ENCODE peak calls at places on chromosomes 1 and 21, in seven cellular contexts. F is A549, E is astrocyte, D is AG04450, O is fibroblast of lung, S is body of pancreas, K is aorta. C is an unnamed sample.

GRCh38 chr1:13820055-13820454 is 120.1 kb downstream of the PRDM2 start:
- DNase-seq in F (no peak), E (no peak), D (no peak), O (no peak), S (no peak), K (no peak), C (peak; percentile 36)

GRCh38 chr1:11731719-11732283 is 4.1 kb upstream of the AGTRAP start:
- DNase-seq in F (no peak), E (peak; percentile 38), D (peak; percentile 37), O (peak; percentile 79), S (peak; percentile 55), K (peak; percentile 86), C (no peak)

GRCh38 chr1:207084701-207085180 is 3.9 kb upstream of the C4BPB start:
- DNase-seq in F (peak; percentile 75), E (peak; percentile 68), D (peak; percentile 8), O (peak; percentile 56), S (peak; percentile 78), K (no peak), C (no peak)

GRCh38 chr1:236065509-236066005 is 667 bp upstream of the NID1 start:
- DNase-seq in F (no peak), E (no peak), D (no peak), O (no peak), S (no peak), K (no peak), C (no peak)

GRCh38 chr1:113146242-113147072 is 73.5 kb downstream of the LRIG2 start:
- DNase-seq in F (no peak), E (peak; percentile 58), D (no peak), O (no peak), S (no peak), K (no peak), C (no peak)

GRCh38 chr1:193111641-193112090 is 6.5 kb upstream of the GLRX2 start:
- DNase-seq in F (peak; percentile 57), E (peak; percentile 73), D (peak; percentile 65), O (peak; percentile 90), S (peak; percentile 53), K (peak; percentile 85), C (peak; percentile 81)

GRCh38 chr1:178232949-178233348 is 139.0 kb downstream of the RASAL2 start:
- DNase-seq in F (no peak), E (peak; percentile 46), D (peak; percentile 42), O (peak; percentile 34), S (no peak), K (no peak), C (no peak)

GRCh38 chr1:17762313-17762712 is 7.2 kb downstream of the ACTL8 start:
- DNase-seq in F (no peak), E (no peak), D (no peak), O (no peak), S (no peak), K (no peak), C (no peak)

GRCh38 chr1:97160796-97161195 is 439.2 kb downstream of the PTBP2 start:
- DNase-seq in F (no peak), E (peak; percentile 24), D (no peak), O (peak; percentile 54), S (no peak), K (no peak), C (no peak)

GRCh38 chr1:246142320-246142893 is 364.7 kb downstream of the SMYD3 start:
- DNase-seq in F (peak; percentile 72), E (peak; percentile 95), D (peak; percentile 59), O (peak; percentile 84), S (no peak), K (no peak), C (no peak)

GRCh38 chr1:160083968-160084770 is 2.8 kb downstream of the KCNJ9 start:
- DNase-seq in F (peak; percentile 76), E (peak; percentile 17), D (no peak), O (peak; percentile 23), S (peak; percentile 90), K (peak; percentile 82), C (no peak)
- H3K4me3 ChIP-seq in F (peak overlapping the region; percentile 44), E (peak overlapping the region; percentile 44), D (peak overlapping the region; percentile 38), O (no peak overlapping the region), S (no peak overlapping the region), K (no peak overlapping the region), C (peak overlapping the region; percentile 48)

GRCh38 chr1:30681782-30682181 is 41.6 kb downstream of the MATN1 start:
- DNase-seq in F (no peak), E (no peak), D (no peak), O (no peak), S (peak; percentile 46), K (peak; percentile 35), C (no peak)
- H3K27ac ChIP-seq in F (no peak overlapping the region), E (no peak overlapping the region), D (no peak overlapping the region), O (no peak overlapping the region), S (peak overlapping the region; percentile 85), K (no peak overlapping the region), C (no peak overlapping the region)

GRCh38 chr1:224620105-224620504 is 4.0 kb downstream of the CNIH3 start:
- DNase-seq in F (no peak), E (no peak), D (no peak), O (no peak), S (no peak), K (no peak), C (no peak)
- H3K4me3 ChIP-seq in F (no peak overlapping the region), E (peak overlapping the region; percentile 91), D (no peak overlapping the region), O (peak overlapping the region; percentile 80), S (no peak overlapping the region), K (no peak overlapping the region), C (no peak overlapping the region)

GRCh38 chr1:93746009-93746408 is 64.4 kb upstream of the BCAR3 start:
- DNase-seq in F (no peak), E (no peak), D (no peak), O (no peak), S (no peak), K (no peak), C (no peak)

GRCh38 chr1:93744299-93744988 is 62.8 kb upstream of the BCAR3 start:
- DNase-seq in F (no peak), E (no peak), D (no peak), O (no peak), S (no peak), K (no peak), C (no peak)

GRCh38 chr1:93743465-93743864 is 61.8 kb upstream of the BCAR3 start:
- DNase-seq in F (no peak), E (no peak), D (no peak), O (no peak), S (no peak), K (no peak), C (no peak)

GRCh38 chr1:93749487-93749886 is 67.8 kb upstream of the BCAR3 start:
- DNase-seq in F (no peak), E (no peak), D (no peak), O (no peak), S (no peak), K (no peak), C (no peak)

GRCh38 chr1:93746423-93746822 is 64.8 kb upstream of the BCAR3 start:
- DNase-seq in F (no peak), E (no peak), D (no peak), O (no peak), S (no peak), K (no peak), C (no peak)
- H3K27ac ChIP-seq in F (no peak overlapping the region), E (no peak overlapping the region), D (no peak overlapping the region), O (no peak overlapping the region), S (no peak overlapping the region), K (no peak overlapping the region), C (no peak overlapping the region)

GRCh38 chr21:31194510-31195293 is 149.4 kb downstream of the TIAM1 start:
- DNase-seq in F (no peak), E (no peak), D (no peak), O (no peak), S (no peak), K (no peak), C (no peak)

GRCh38 chr21:31190516-31190915 is 152.2 kb upstream of the KRTAP19-8 start:
- DNase-seq in F (no peak), E (no peak), D (no peak), O (no peak), S (no peak), K (no peak), C (no peak)

GRCh38 chr21:31193761-31194160 is 150.3 kb downstream of the TIAM1 start:
- DNase-seq in F (no peak), E (no peak), D (no peak), O (no peak), S (no peak), K (no peak), C (no peak)

GRCh38 chr21:31195334-31196015 is 148.6 kb downstream of the TIAM1 start:
- DNase-seq in F (no peak), E (no peak), D (no peak), O (no peak), S (no peak), K (no peak), C (no peak)

DNA sequence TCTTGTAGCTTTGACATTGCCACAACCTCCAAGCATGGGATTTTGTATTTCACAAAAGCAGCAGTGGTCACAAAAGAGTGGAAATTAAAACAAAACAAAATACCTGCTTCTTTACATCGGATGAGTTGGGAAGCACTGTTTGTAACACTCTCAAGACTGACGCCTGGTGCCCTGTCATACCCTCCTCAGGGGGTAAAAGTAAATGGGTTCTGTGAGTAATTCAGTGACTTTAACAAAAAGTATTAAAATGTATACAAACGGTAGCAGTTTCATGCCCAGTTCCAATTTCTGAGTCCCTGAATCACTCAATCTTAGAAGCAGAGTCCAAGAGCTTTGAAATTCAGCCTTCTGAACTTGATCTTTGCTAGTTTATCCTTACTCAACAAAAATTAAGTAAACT is 152.5 kb downstream of the TIAM1 start:
- DNase-seq in F (no peak), E (no peak), D (no peak), O (no peak), S (no peak), K (no peak), C (no peak)
- H3K4me3 ChIP-seq in F (no peak overlapping the region), E (no peak overlapping the region), D (no peak overlapping the region), O (no peak overlapping the region), S (no peak overlapping the region), K (no peak overlapping the region), C (no peak overlapping the region)

GRCh38 chr1:171252482-171252881 is 4.2 kb downstream of the FMO1 start:
- DNase-seq in F (no peak), E (no peak), D (no peak), O (no peak), S (no peak), K (no peak), C (no peak)

GRCh38 chr1:171258943-171259342 is 10.6 kb downstream of the FMO1 start:
- DNase-seq in F (no peak), E (no peak), D (no peak), O (no peak), S (no peak), K (no peak), C (no peak)

GRCh38 chr1:171258429-171258828 is 10.1 kb downstream of the FMO1 start:
- DNase-seq in F (no peak), E (no peak), D (no peak), O (no peak), S (no peak), K (no peak), C (no peak)

GRCh38 chr1:171254859-171255258 is 6.6 kb downstream of the FMO1 start:
- DNase-seq in F (no peak), E (peak; percentile 36), D (no peak), O (peak; percentile 38), S (no peak), K (no peak), C (no peak)

GRCh38 chr1:171257207-171258052 is 9.1 kb downstream of the FMO1 start:
- DNase-seq in F (peak; percentile 12), E (no peak), D (no peak), O (peak; percentile 22), S (peak; percentile 47), K (no peak), C (no peak)
- H3K27ac ChIP-seq in F (no peak overlapping the region), E (no peak overlapping the region), D (no peak overlapping the region), O (no peak overlapping the region), S (peak overlapping the region; percentile 8), K (no peak overlapping the region), C (peak overlapping the region; percentile 46)

C was measured in coronary artery.